ENCODE peak calls at places on chromosomes 7 and 10, in five cellular contexts. U, B, A, E and P are unnamed samples.

GRCh38 chr10:48462482-48463020 is 142.3 kb downstream of the ARHGAP22 start:
- DNase-seq in B (no peak), U (no peak), A (no peak), E (no peak), P (no peak)

GRCh38 chr7:111705807-111706206 is 143.5 kb upstream of the IMMP2L start:
- DNase-seq in E (no peak), U (no peak), B (no peak), A (no peak), P (no peak)

GRCh38 chr10:74418285-74418872 is 267.4 kb downstream of the ADK start:
- DNase-seq in U (peak; percentile 45), E (no peak), B (no peak), A (no peak), P (no peak)

GRCh38 chr7:95012001-95012400 is 104.6 kb downstream of the PPP1R9A start:
- DNase-seq in A (no peak), U (no peak), E (no peak), B (no peak), P (no peak)

GRCh38 chr10:50367732-50368131 is 116.4 kb upstream of the ASAH2 start:
- DNase-seq in U (peak; percentile 33), B (no peak), E (peak; percentile 35), A (no peak), P (no peak)

GRCh38 chr7:99493823-99494222 is 6.3 kb downstream of the ZNF394 start:
- DNase-seq in B (no peak), E (no peak), U (no peak), A (no peak), P (no peak)

GRCh38 chr7:4430227-4430626 is 251.9 kb upstream of the FOXK1 start:
- DNase-seq in B (no peak), E (no peak), A (no peak), U (no peak), P (no peak)

GRCh38 chr7:41529831-41530230 is 173.1 kb downstream of the INHBA start:
- DNase-seq in B (no peak), U (no peak), A (no peak), E (no peak), P (no peak)

GRCh38 chr10:14374745-14375445 is 44.2 kb upstream of the FRMD4A start:
- DNase-seq in U (no peak), B (no peak), E (no peak), A (no peak), P (no peak)

GRCh38 chr7:155816996-155817395 is 4.7 kb upstream of the SHH start:
- DNase-seq in B (no peak), U (no peak), E (no peak), A (no peak), P (no peak)

GRCh38 chr10:86082556-86082955 is 284.0 kb downstream of the GRID1 start:
- DNase-seq in E (no peak), A (no peak), B (no peak), U (no peak), P (no peak)

GRCh38 chr7:56062382-56062781 is 1.7 kb upstream of the SUMF2 start:
- DNase-seq in A (no peak), B (no peak), E (peak; percentile 71), U (no peak), P (no peak)

GRCh38 chr7:1169409-1170368 is 9.7 kb upstream of the ZFAND2A start:
- DNase-seq in A (peak; percentile 56), B (peak; percentile 85), E (peak; percentile 83), U (peak; percentile 86), P (peak; percentile 95)

GRCh38 chr7:100546129-100546867 is 7.3 kb downstream of the AGFG2 start:
- DNase-seq in E (peak; percentile 96), U (no peak), A (no peak), B (no peak), P (no peak)

GRCh38 chr7:100546868-100547800 is 8.1 kb downstream of the AGFG2 start:
- DNase-seq in U (no peak), E (no peak), B (no peak), A (no peak), P (no peak)

GRCh38 chr7:100544949-100545635 is 6.1 kb downstream of the AGFG2 start:
- DNase-seq in B (no peak), A (no peak), E (peak; percentile 86), U (no peak), P (no peak)

GRCh38 chr7:100544386-100544785 is 5.4 kb downstream of the AGFG2 start:
- DNase-seq in B (no peak), A (no peak), E (peak; percentile 76), U (no peak), P (no peak)

DNA sequence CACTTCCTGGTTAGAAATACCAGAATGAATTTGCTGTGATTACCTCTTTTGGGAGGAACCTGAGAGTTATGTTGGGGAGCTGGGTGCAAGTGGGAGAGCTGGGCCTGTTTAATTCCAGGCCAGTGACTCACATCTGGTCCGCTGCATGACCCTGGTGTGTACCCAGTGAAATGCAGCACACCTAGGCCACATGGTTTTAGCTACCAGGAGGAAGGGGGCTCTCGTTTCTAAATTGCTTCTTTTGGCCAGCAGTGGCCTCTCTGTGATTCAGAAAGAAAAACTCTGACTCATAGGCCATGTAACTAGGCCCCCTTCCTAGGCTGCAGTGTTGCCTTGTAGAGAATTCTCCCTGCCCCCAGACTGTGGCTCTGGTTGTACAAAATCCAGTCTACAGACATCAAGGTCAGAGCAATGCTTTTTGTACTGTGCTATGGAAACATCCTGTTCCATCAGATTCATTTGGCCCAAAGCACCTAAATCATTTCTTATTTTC is 6.7 kb downstream of the AGFG2 start:
- DNase-seq in A (peak; percentile 83), U (peak; percentile 74), E (peak; percentile 95), B (no peak), P (no peak)
- TF ChIP-seq TAF1 in A (peak; percentile 45), U (no peak), E (peak; percentile 8), B (peak; percentile 23), P (no peak)

DNA sequence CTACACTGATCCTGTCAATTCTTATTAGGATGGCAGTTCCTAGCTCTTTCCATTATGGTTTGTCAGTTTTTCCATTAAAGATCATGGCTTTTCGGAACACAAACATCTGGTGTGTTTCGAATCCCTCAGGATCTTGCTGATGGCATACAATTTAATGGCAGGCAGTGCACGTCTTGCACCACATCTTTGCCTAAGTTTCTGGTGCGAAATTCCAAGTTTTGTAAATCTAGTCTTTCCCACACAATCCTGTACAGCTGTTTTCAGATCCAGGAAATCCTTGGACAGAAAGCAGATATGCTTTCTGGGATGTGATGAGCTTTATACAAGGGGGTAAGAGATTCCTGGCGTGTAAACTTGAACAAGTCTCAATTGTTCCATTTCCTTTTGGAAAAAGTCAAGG is 224.3 kb upstream of the PHYHIPL start:
- DNase-seq in U (no peak), A (no peak), B (no peak), E (no peak), P (no peak)
- TF ChIP-seq TAF1 in U (no peak), A (no peak), B (no peak), E (no peak), P (no peak)

DNA sequence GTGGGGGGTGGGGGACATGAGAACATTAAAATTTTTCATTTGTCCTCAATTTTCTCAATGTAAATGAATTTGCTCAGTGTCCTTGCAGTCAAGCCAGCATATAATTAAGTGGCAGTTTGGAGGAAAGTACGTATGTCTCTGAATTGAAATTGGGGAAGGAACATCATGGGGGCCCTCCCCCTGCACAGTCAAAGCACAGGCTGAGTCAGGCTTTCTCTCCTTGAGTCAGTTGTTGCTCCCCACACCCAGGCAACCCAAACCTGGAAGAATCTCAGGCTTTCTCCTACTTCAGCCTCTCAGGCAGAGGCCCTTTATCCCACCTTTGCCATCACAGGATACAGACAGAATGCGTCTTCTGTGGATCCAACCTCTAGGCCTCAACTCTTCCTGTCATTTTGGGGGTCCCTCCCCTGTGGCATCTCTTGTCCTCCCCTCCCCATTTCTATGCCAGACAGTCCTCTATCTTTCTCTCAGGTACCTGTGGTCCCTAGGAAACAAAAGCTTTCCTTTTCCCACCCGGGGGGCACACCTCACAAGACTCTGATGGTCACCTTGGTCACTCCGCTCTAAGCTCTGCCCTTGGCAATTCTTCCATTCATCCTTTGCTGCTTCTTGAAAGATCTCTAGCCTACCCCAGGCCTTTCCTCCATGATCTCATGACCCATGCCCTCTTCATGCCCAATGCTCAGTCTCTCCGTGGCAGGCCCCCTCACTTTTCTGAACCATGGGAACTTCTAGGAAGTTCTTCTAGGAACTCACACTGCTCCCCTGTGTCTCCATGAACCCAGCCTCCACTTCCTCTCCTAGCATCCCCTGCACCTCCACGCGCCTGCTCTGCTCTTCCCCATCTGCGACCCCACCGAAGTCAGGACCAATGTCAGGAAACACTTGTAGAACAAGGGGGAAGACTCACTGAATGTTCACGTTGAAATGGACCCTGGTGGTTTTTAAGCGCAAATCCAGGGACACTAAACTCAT is 40.4 kb downstream of the CREB3L2 start:
- DNase-seq in B (peak; percentile 39), U (no peak), E (no peak), A (no peak), P (no peak)
- TF ChIP-seq TAF1 in B (no peak), U (no peak), E (no peak), A (no peak), P (no peak)

GRCh38 chr10:62056660-62057059 is 155.2 kb downstream of the ARID5B start:
- DNase-seq in U (no peak), A (no peak), B (no peak), E (no peak), P (no peak)

GRCh38 chr10:62057872-62058271 is 156.4 kb downstream of the ARID5B start:
- DNase-seq in E (no peak), B (no peak), U (no peak), A (no peak), P (no peak)

GRCh38 chr10:62054825-62055224 is 153.3 kb downstream of the ARID5B start:
- DNase-seq in B (no peak), U (no peak), E (no peak), A (no peak), P (no peak)

GRCh38 chr10:62057359-62057758 is 155.9 kb downstream of the ARID5B start:
- DNase-seq in B (no peak), E (no peak), A (no peak), U (no peak), P (no peak)

GRCh38 chr10:62056219-62056618 is 154.7 kb downstream of the ARID5B start:
- DNase-seq in B (no peak), A (no peak), U (no peak), E (no peak), P (no peak)
- TF ChIP-seq TAF1 in B (no peak), A (no peak), U (no peak), E (no peak), P (no peak)

DNA sequence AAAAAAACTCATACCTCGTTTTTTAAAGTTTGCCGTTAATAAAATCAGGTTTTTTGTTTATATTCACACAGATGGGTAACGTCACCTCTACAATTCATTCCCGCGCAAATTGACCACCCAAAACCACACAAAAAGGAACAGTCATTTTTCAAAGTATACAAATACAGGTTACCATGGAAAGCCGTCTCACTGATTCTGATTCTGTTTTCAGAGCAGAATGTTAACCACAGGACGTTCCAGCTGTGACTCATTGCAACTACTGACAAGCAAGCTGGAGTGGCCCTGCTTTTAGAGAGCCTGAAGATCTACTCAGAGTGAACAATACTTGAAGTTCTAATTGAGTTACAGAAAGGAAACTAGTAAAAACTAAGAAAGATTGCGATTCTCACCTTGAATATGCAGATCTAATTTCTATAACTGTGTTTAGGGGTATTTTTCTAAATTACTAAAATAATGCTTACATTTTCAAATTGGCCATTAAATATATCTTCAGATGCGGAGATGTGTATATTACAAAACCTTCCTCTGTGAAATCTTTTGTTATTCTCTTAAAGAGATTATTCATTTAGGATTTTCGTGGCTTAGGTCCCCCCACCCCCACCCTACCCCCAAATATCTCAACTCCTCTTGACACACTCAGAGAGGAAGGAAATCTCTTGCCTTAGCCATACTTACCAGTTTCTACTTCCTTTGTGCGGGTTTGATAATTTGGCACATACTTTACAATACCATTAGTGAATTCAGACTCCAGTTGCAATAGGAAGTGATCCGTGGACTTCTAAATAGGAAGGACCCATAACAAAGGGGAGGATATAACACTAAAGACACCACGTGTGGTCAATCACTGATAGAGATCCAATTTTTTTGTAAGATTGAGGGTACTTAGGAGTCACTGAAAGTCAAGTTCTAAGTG is 106.0 kb downstream of the CUBN start:
- DNase-seq in B (peak; percentile 23), A (peak; percentile 69), U (no peak), E (peak; percentile 48), P (peak; percentile 5)
- TF ChIP-seq TAF1 in B (no peak), A (no peak), U (peak; percentile 62), E (no peak), P (no peak)